ENCODE peak calls at places on chromosomes 4 and X, in ten cellular contexts. L is tibial nerve, X is suprapubic skin, E is IMR-90, A is A549, G is HepG2, K is body of pancreas, Q is sigmoid colon, W is right lobe of liver, D is uterus. J is an unnamed sample.

GRCh38 chr4:6641164-6641970 is 882 bp downstream of the MRFAP1 start:
- DNase-seq in L (no peak), X (peak; percentile 81), E (peak; percentile 42), A (no peak), G (no peak), K (peak; percentile 50), Q (no peak), W (peak; percentile 70), D (peak; percentile 56), J (no peak)

GRCh38 chrX:135892781-135893180 is 463 bp downstream of the CT45A10 start:
- DNase-seq in L (no peak), X (no peak), E (no peak), A (no peak), G (no peak), K (no peak), Q (no peak), W (peak; percentile 28), D (no peak), J (no peak)

GRCh38 chr4:24226018-24226417 is 336.2 kb upstream of the PPARGC1A start:
- DNase-seq in L (no peak), X (no peak), E (peak; percentile 66), A (no peak), G (no peak), K (no peak), Q (no peak), W (no peak), D (no peak), J (no peak)

GRCh38 chrX:129983575-129984131 is 1.2 kb downstream of the BCORL1 start:
- DNase-seq in L (no peak), X (no peak), E (no peak), A (no peak), G (no peak), K (peak; percentile 14), Q (peak; percentile 65), W (peak; percentile 55), D (peak; percentile 22), J (peak; percentile 33)

GRCh38 chrX:110795645-110796510 is at the start of gene CHRDL1:
- DNase-seq in L (peak; percentile 27), X (peak; percentile 72), E (no peak), A (peak; percentile 0), G (no peak), K (peak; percentile 51), Q (peak; percentile 88), W (peak; percentile 53), D (peak; percentile 62), J (no peak)

GRCh38 chrX:63128509-63128908 is 222.6 kb downstream of the SPIN4 start:
- DNase-seq in L (no peak), X (no peak), E (peak; percentile 9), A (peak; percentile 36), G (peak; percentile 11), K (peak; percentile 17), Q (no peak), W (no peak), D (no peak), J (no peak)

GRCh38 chr4:59247032-59247431 is 1953.1 kb upstream of the ADGRL3 start:
- DNase-seq in L (no peak), X (no peak), E (no peak), A (no peak), G (peak; percentile 1), K (no peak), Q (no peak), W (no peak), D (no peak), J (no peak)

GRCh38 chr4:102713096-102713495 is 47.7 kb downstream of the MANBA start:
- DNase-seq in L (no peak), X (no peak), E (peak; percentile 78), A (peak; percentile 31), G (peak; percentile 58), K (no peak), Q (no peak), W (no peak), D (no peak), J (no peak)

GRCh38 chr4:31366041-31366440 is 645.9 kb downstream of the PCDH7 start:
- DNase-seq in L (no peak), X (no peak), E (peak; percentile 30), A (no peak), G (no peak), K (no peak), Q (no peak), W (no peak), D (no peak), J (no peak)

GRCh38 chrX:153817291-153817690 is 13.1 kb downstream of the PDZD4 start:
- DNase-seq in L (no peak), X (no peak), E (no peak), A (no peak), G (no peak), K (no peak), Q (no peak), W (peak; percentile 37), D (no peak), J (no peak)

GRCh38 chr4:165966833-165967232 is 93.8 kb downstream of the TLL1 start:
- DNase-seq in L (no peak), X (no peak), E (no peak), A (no peak), G (no peak), K (no peak), Q (no peak), W (no peak), D (no peak), J (no peak)

GRCh38 chr4:174523003-174523693 is 860 bp upstream of the HPGD start:
- DNase-seq in L (no peak), X (no peak), E (no peak), A (peak; percentile 21), G (no peak), K (no peak), Q (no peak), W (no peak), D (peak; percentile 24), J (no peak)

GRCh38 chrX:45745479-45745878 is 544.8 kb upstream of the DIPK2B start:
- DNase-seq in L (no peak), X (no peak), E (no peak), A (no peak), G (no peak), K (no peak), Q (no peak), W (no peak), D (no peak), J (no peak)

GRCh38 chr4:140944539-140944938 is 188.4 kb upstream of the TBC1D9 start:
- DNase-seq in L (no peak), X (no peak), E (peak; percentile 66), A (no peak), G (no peak), K (no peak), Q (no peak), W (no peak), D (no peak), J (no peak)

GRCh38 chrX:40156472-40157227 is 58.9 kb upstream of the BCOR start:
- DNase-seq in L (no peak), X (no peak), E (no peak), A (no peak), G (no peak), K (no peak), Q (no peak), W (peak; percentile 61), D (no peak), J (no peak)

DNA sequence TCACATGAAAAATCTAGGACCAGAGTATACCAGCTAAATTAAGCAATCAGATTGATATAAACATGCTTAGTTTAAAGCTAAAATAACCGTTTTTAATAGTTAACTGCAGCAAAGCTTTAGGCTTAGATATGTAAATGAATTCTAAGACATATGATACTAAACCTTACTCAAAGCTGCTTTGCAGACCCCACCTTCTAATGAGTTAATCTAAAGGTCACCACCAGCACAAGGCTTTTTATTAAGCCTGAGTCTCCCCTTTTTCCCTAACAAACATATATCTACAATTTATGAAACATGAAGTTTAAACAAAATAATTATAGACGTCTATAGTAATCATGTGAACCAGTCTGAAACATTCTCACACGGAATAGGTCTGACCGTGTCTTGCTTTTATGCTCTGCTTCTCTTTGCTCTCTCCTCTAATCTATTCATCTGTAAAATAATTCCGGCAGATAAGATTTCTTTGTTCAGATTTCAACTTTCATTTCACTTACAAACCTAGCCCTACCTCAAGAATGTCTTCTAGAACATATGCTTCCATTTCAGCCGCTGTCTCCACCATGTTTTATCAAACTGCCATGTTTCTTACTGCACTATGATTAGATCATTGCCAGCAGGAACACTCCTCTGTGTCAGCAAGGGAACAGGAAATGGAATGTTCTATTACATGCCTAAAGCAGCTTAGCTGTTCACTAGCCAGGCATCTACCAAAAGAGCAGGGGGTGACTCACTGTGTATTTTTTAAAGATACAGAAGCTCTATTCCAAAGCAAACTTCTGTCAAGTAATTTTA is 35.9 kb downstream of the ANKRD17 start:
- DNase-seq in L (no peak), X (no peak), E (peak; percentile 97), A (peak; percentile 89), G (peak; percentile 75), K (peak; percentile 78), Q (peak; percentile 68), W (no peak), D (peak; percentile 49), J (peak; percentile 70)
- TF ChIP-seq POLR2A in L (peak; percentile 20), X (no peak), E (peak; percentile 90), A (no peak), G (no peak), K (peak; percentile 93), Q (peak; percentile 18), W (peak; percentile 49), D (no peak), J (no peak)

GRCh38 chrX:14496674-14497073 is 32.7 kb upstream of the GLRA2 start:
- DNase-seq in L (no peak), X (no peak), E (no peak), A (no peak), G (no peak), K (no peak), Q (no peak), W (no peak), D (no peak), J (no peak)
- H3K27ac ChIP-seq in L (peak overlapping the region; percentile 76), X (no peak overlapping the region), E (no peak overlapping the region), A (no peak overlapping the region), G (no peak overlapping the region), K (no peak overlapping the region), Q (peak overlapping the region; percentile 61), W (no peak overlapping the region), D (peak overlapping the region; percentile 58), J (peak overlapping the region; percentile 59)

GRCh38 chr4:155972098-155972497 is 18.4 kb upstream of the CTSO start:
- DNase-seq in L (no peak), X (no peak), E (peak; percentile 38), A (peak; percentile 35), G (no peak), K (no peak), Q (no peak), W (no peak), D (no peak), J (no peak)
- TF ChIP-seq CTCF in L (no peak), X (peak; percentile 5), E (peak; percentile 46), A (peak; percentile 15), G (peak; percentile 39), K (peak; percentile 4), Q (no peak), W (peak; percentile 35), D (peak; percentile 22), J (no peak)

GRCh38 chrX:71095971-71096701 is 485 bp downstream of the FOXO4 start:
- DNase-seq in L (peak; percentile 23), X (no peak), E (peak; percentile 30), A (no peak), G (no peak), K (no peak), Q (no peak), W (no peak), D (no peak), J (no peak)
- TF ChIP-seq POLR2A in L (no peak), X (no peak), E (no peak), A (no peak), G (no peak), K (no peak), Q (no peak), W (no peak), D (peak; percentile 19), J (peak; percentile 44)

J was measured in heart left ventricle.